ENCODE peak calls at places on chromosomes 6 and 20, in nine cellular contexts. One of them, this sample, is unnamed.

GRCh38 chr6:786946-787763 is 94.2 kb upstream of the EXOC2 start:
- DNase-seq in AG10803: no peak
- DNase-seq in epithelial cell of esophagus: no peak
- DNase-seq in astrocyte of the cerebellum: no peak
- DNase-seq in foreskin keratinocyte: no peak
- DNase-seq in MCF 10A: peak
- DNase-seq in BE2C: peak
- DNase-seq in stomach: no peak
- DNase-seq in AG04450: no peak
- DNase-seq in this sample: no peak

GRCh38 chr6:72916906-72917305 is 295.0 kb downstream of the KCNQ5 start:
- DNase-seq in AG10803: peak
- DNase-seq in epithelial cell of esophagus: no peak
- DNase-seq in astrocyte of the cerebellum: no peak
- DNase-seq in foreskin keratinocyte: no peak
- DNase-seq in MCF 10A: no peak
- DNase-seq in BE2C: no peak
- DNase-seq in stomach: no peak
- DNase-seq in AG04450: no peak
- DNase-seq in this sample: no peak

GRCh38 chr20:12554416-12554815 is 454.4 kb upstream of the SPTLC3 start:
- DNase-seq in AG10803: no peak
- DNase-seq in epithelial cell of esophagus: peak
- DNase-seq in astrocyte of the cerebellum: no peak
- DNase-seq in foreskin keratinocyte: peak
- DNase-seq in MCF 10A: peak
- DNase-seq in BE2C: peak
- DNase-seq in stomach: no peak
- DNase-seq in AG04450: no peak
- DNase-seq in this sample: no peak

GRCh38 chr6:42784739-42785498 is 3.1 kb downstream of the BICRAL start:
- DNase-seq in AG10803: no peak
- DNase-seq in epithelial cell of esophagus: no peak
- DNase-seq in astrocyte of the cerebellum: no peak
- DNase-seq in foreskin keratinocyte: no peak
- DNase-seq in MCF 10A: no peak
- DNase-seq in BE2C: no peak
- DNase-seq in stomach: no peak
- DNase-seq in AG04450: no peak
- DNase-seq in this sample: peak

GRCh38 chr6:50271266-50271665 is 221.5 kb upstream of the DEFB112 start:
- DNase-seq in AG10803: no peak
- DNase-seq in epithelial cell of esophagus: peak
- DNase-seq in astrocyte of the cerebellum: no peak
- DNase-seq in foreskin keratinocyte: peak
- DNase-seq in MCF 10A: peak
- DNase-seq in BE2C: no peak
- DNase-seq in stomach: no peak
- DNase-seq in AG04450: no peak
- DNase-seq in this sample: no peak

GRCh38 chr6:51214442-51214841 is 395.8 kb downstream of the TFAP2B start:
- DNase-seq in AG10803: no peak
- DNase-seq in epithelial cell of esophagus: no peak
- DNase-seq in astrocyte of the cerebellum: no peak
- DNase-seq in foreskin keratinocyte: no peak
- DNase-seq in MCF 10A: no peak
- DNase-seq in BE2C: no peak
- DNase-seq in stomach: no peak
- DNase-seq in AG04450: no peak
- DNase-seq in this sample: no peak

GRCh38 chr20:10538768-10539167 is 103.7 kb downstream of the SLX4IP start:
- DNase-seq in AG10803: no peak
- DNase-seq in epithelial cell of esophagus: no peak
- DNase-seq in astrocyte of the cerebellum: no peak
- DNase-seq in foreskin keratinocyte: no peak
- DNase-seq in MCF 10A: no peak
- DNase-seq in BE2C: no peak
- DNase-seq in stomach: no peak
- DNase-seq in AG04450: no peak
- DNase-seq in this sample: no peak

GRCh38 chr6:134577998-134578397 is 260.1 kb upstream of the SGK1 start:
- DNase-seq in AG10803: no peak
- DNase-seq in epithelial cell of esophagus: peak
- DNase-seq in astrocyte of the cerebellum: no peak
- DNase-seq in foreskin keratinocyte: no peak
- DNase-seq in MCF 10A: no peak
- DNase-seq in BE2C: no peak
- DNase-seq in stomach: no peak
- DNase-seq in AG04450: no peak
- DNase-seq in this sample: no peak

GRCh38 chr20:25248501-25249172 is 752 bp downstream of the PYGB start:
- DNase-seq in AG10803: peak
- DNase-seq in epithelial cell of esophagus: peak
- DNase-seq in astrocyte of the cerebellum: no peak
- DNase-seq in foreskin keratinocyte: no peak
- DNase-seq in MCF 10A: no peak
- DNase-seq in BE2C: peak
- DNase-seq in stomach: peak
- DNase-seq in AG04450: no peak
- DNase-seq in this sample: no peak

GRCh38 chr6:47084530-47084929 is 42.4 kb upstream of the ADGRF1 start:
- DNase-seq in AG10803: no peak
- DNase-seq in epithelial cell of esophagus: no peak
- DNase-seq in astrocyte of the cerebellum: no peak
- DNase-seq in foreskin keratinocyte: no peak
- DNase-seq in MCF 10A: no peak
- DNase-seq in BE2C: no peak
- DNase-seq in stomach: no peak
- DNase-seq in AG04450: no peak
- DNase-seq in this sample: no peak

GRCh38 chr20:4051413-4052138 is 36.2 kb upstream of the RNF24 start:
- DNase-seq in AG10803: no peak
- DNase-seq in epithelial cell of esophagus: no peak
- DNase-seq in astrocyte of the cerebellum: no peak
- DNase-seq in foreskin keratinocyte: no peak
- DNase-seq in MCF 10A: no peak
- DNase-seq in BE2C: no peak
- DNase-seq in stomach: no peak
- DNase-seq in AG04450: no peak
- DNase-seq in this sample: no peak

GRCh38 chr20:62275263-62275619 is 27.6 kb upstream of the ADRM1 start:
- DNase-seq in AG10803: no peak
- DNase-seq in epithelial cell of esophagus: no peak
- DNase-seq in astrocyte of the cerebellum: no peak
- DNase-seq in foreskin keratinocyte: no peak
- DNase-seq in MCF 10A: no peak
- DNase-seq in BE2C: no peak
- DNase-seq in stomach: no peak
- DNase-seq in AG04450: no peak
- DNase-seq in this sample: no peak

GRCh38 chr6:137033828-137034227 is 10.9 kb downstream of the IL20RA start:
- DNase-seq in AG10803: peak
- DNase-seq in epithelial cell of esophagus: peak
- DNase-seq in astrocyte of the cerebellum: peak
- DNase-seq in foreskin keratinocyte: no peak
- DNase-seq in MCF 10A: no peak
- DNase-seq in BE2C: no peak
- DNase-seq in stomach: no peak
- DNase-seq in AG04450: no peak
- DNase-seq in this sample: no peak

GRCh38 chr6:35259194-35259945 is at the start of gene ZNF76:
- DNase-seq in AG10803: peak
- DNase-seq in epithelial cell of esophagus: peak
- DNase-seq in astrocyte of the cerebellum: peak
- DNase-seq in foreskin keratinocyte: peak
- DNase-seq in MCF 10A: peak
- DNase-seq in BE2C: peak
- DNase-seq in stomach: peak
- DNase-seq in AG04450: peak
- DNase-seq in this sample: peak

GRCh38 chr20:36540551-36541211 is 638 bp upstream of the MYL9 start:
- DNase-seq in AG10803: no peak
- DNase-seq in epithelial cell of esophagus: no peak
- DNase-seq in astrocyte of the cerebellum: no peak
- DNase-seq in foreskin keratinocyte: no peak
- DNase-seq in MCF 10A: no peak
- DNase-seq in BE2C: no peak
- DNase-seq in stomach: no peak
- DNase-seq in AG04450: no peak
- DNase-seq in this sample: no peak

GRCh38 chr20:32352101-32352720 is 5.9 kb upstream of the ASXL1 start:
- DNase-seq in AG10803: no peak
- DNase-seq in epithelial cell of esophagus: no peak
- DNase-seq in astrocyte of the cerebellum: no peak
- DNase-seq in foreskin keratinocyte: no peak
- DNase-seq in MCF 10A: no peak
- DNase-seq in BE2C: no peak
- DNase-seq in stomach: no peak
- DNase-seq in AG04450: no peak
- DNase-seq in this sample: no peak

GRCh38 chr20:10649817-10650200 is 24.0 kb downstream of the JAG1 start:
- DNase-seq in AG10803: peak
- DNase-seq in epithelial cell of esophagus: no peak
- DNase-seq in astrocyte of the cerebellum: no peak
- DNase-seq in foreskin keratinocyte: no peak
- DNase-seq in MCF 10A: no peak
- DNase-seq in BE2C: no peak
- DNase-seq in stomach: no peak
- DNase-seq in AG04450: no peak
- DNase-seq in this sample: no peak

GRCh38 chr6:16544006-16544405 is 217.3 kb downstream of the ATXN1 start:
- DNase-seq in AG10803: peak
- DNase-seq in epithelial cell of esophagus: no peak
- DNase-seq in astrocyte of the cerebellum: no peak
- DNase-seq in foreskin keratinocyte: no peak
- DNase-seq in MCF 10A: no peak
- DNase-seq in BE2C: no peak
- DNase-seq in stomach: no peak
- DNase-seq in AG04450: no peak
- DNase-seq in this sample: no peak

GRCh38 chr20:34825530-34826362 is at the start of gene NCOA6:
- DNase-seq in AG10803: peak
- DNase-seq in epithelial cell of esophagus: peak
- DNase-seq in astrocyte of the cerebellum: peak
- DNase-seq in foreskin keratinocyte: no peak
- DNase-seq in MCF 10A: peak
- DNase-seq in BE2C: peak
- DNase-seq in stomach: peak
- DNase-seq in AG04450: peak
- DNase-seq in this sample: peak

GRCh38 chr6:159978291-159979135 is 9.6 kb downstream of the IGF2R start:
- DNase-seq in AG10803: no peak
- DNase-seq in epithelial cell of esophagus: peak
- DNase-seq in astrocyte of the cerebellum: no peak
- DNase-seq in foreskin keratinocyte: peak
- DNase-seq in MCF 10A: peak
- DNase-seq in BE2C: no peak
- DNase-seq in stomach: no peak
- DNase-seq in AG04450: no peak
- DNase-seq in this sample: no peak

GRCh38 chr20:42836339-42836738 is 353.4 kb downstream of the PTPRT start:
- DNase-seq in AG10803: no peak
- DNase-seq in epithelial cell of esophagus: peak
- DNase-seq in astrocyte of the cerebellum: no peak
- DNase-seq in foreskin keratinocyte: no peak
- DNase-seq in MCF 10A: no peak
- DNase-seq in BE2C: no peak
- DNase-seq in stomach: peak
- DNase-seq in AG04450: no peak
- DNase-seq in this sample: no peak

GRCh38 chr6:127971945-127972391 is 71.1 kb upstream of the THEMIS start:
- DNase-seq in AG10803: peak
- DNase-seq in epithelial cell of esophagus: peak
- DNase-seq in astrocyte of the cerebellum: peak
- DNase-seq in foreskin keratinocyte: peak
- DNase-seq in MCF 10A: peak
- DNase-seq in BE2C: no peak
- DNase-seq in stomach: no peak
- DNase-seq in AG04450: peak
- DNase-seq in this sample: no peak

GRCh38 chr6:147106759-147107401 is 97.3 kb upstream of the STXBP5 start:
- DNase-seq in AG10803: peak
- DNase-seq in epithelial cell of esophagus: peak
- DNase-seq in astrocyte of the cerebellum: no peak
- DNase-seq in foreskin keratinocyte: no peak
- DNase-seq in MCF 10A: peak
- DNase-seq in BE2C: no peak
- DNase-seq in stomach: no peak
- DNase-seq in AG04450: peak
- DNase-seq in this sample: no peak

GRCh38 chr6:90948540-90948939 is 361.7 kb upstream of the MAP3K7 start:
- DNase-seq in AG10803: no peak
- DNase-seq in epithelial cell of esophagus: no peak
- DNase-seq in astrocyte of the cerebellum: no peak
- DNase-seq in foreskin keratinocyte: no peak
- DNase-seq in MCF 10A: no peak
- DNase-seq in BE2C: no peak
- DNase-seq in stomach: no peak
- DNase-seq in AG04450: no peak
- DNase-seq in this sample: no peak
- TF ChIP-seq CTCF in AG10803: no peak
- TF ChIP-seq CTCF in epithelial cell of esophagus: no peak
- TF ChIP-seq CTCF in astrocyte of the cerebellum: no peak
- TF ChIP-seq CTCF in foreskin keratinocyte: no peak
- TF ChIP-seq CTCF in MCF 10A: no peak
- TF ChIP-seq CTCF in BE2C: no peak
- TF ChIP-seq CTCF in stomach: no peak
- TF ChIP-seq CTCF in AG04450: no peak
- TF ChIP-seq CTCF in this sample: no peak

GRCh38 chr20:21739161-21739560 is 33.7 kb downstream of the PAX1 start:
- DNase-seq in AG10803: no peak
- DNase-seq in epithelial cell of esophagus: no peak
- DNase-seq in astrocyte of the cerebellum: no peak
- DNase-seq in foreskin keratinocyte: no peak
- DNase-seq in MCF 10A: no peak
- DNase-seq in BE2C: no peak
- DNase-seq in stomach: no peak
- DNase-seq in AG04450: no peak
- DNase-seq in this sample: no peak
- TF ChIP-seq CTCF in AG10803: no peak
- TF ChIP-seq CTCF in epithelial cell of esophagus: no peak
- TF ChIP-seq CTCF in astrocyte of the cerebellum: no peak
- TF ChIP-seq CTCF in foreskin keratinocyte: no peak
- TF ChIP-seq CTCF in MCF 10A: no peak
- TF ChIP-seq CTCF in BE2C: no peak
- TF ChIP-seq CTCF in stomach: no peak
- TF ChIP-seq CTCF in AG04450: no peak
- TF ChIP-seq CTCF in this sample: no peak

GRCh38 chr20:5492941-5493340 is 176.2 kb upstream of the PROKR2 start:
- DNase-seq in AG10803: no peak
- DNase-seq in epithelial cell of esophagus: peak
- DNase-seq in astrocyte of the cerebellum: no peak
- DNase-seq in foreskin keratinocyte: no peak
- DNase-seq in MCF 10A: no peak
- DNase-seq in BE2C: no peak
- DNase-seq in stomach: no peak
- DNase-seq in AG04450: no peak
- DNase-seq in this sample: no peak
- TF ChIP-seq CTCF in AG10803: no peak
- TF ChIP-seq CTCF in epithelial cell of esophagus: no peak
- TF ChIP-seq CTCF in astrocyte of the cerebellum: no peak
- TF ChIP-seq CTCF in foreskin keratinocyte: no peak
- TF ChIP-seq CTCF in MCF 10A: no peak
- TF ChIP-seq CTCF in BE2C: no peak
- TF ChIP-seq CTCF in stomach: no peak
- TF ChIP-seq CTCF in AG04450: no peak
- TF ChIP-seq CTCF in this sample: no peak

GRCh38 chr6:98833101-98834059 is 994 bp upstream of the POU3F2 start:
- DNase-seq in AG10803: peak
- DNase-seq in epithelial cell of esophagus: peak
- DNase-seq in astrocyte of the cerebellum: no peak
- DNase-seq in foreskin keratinocyte: no peak
- DNase-seq in MCF 10A: peak
- DNase-seq in BE2C: peak
- DNase-seq in stomach: no peak
- DNase-seq in AG04450: no peak
- DNase-seq in this sample: peak
- TF ChIP-seq CTCF in AG10803: no peak
- TF ChIP-seq CTCF in epithelial cell of esophagus: no peak
- TF ChIP-seq CTCF in astrocyte of the cerebellum: peak
- TF ChIP-seq CTCF in foreskin keratinocyte: peak
- TF ChIP-seq CTCF in MCF 10A: no peak
- TF ChIP-seq CTCF in BE2C: peak
- TF ChIP-seq CTCF in stomach: no peak
- TF ChIP-seq CTCF in AG04450: no peak
- TF ChIP-seq CTCF in this sample: no peak